ENCODE peak calls at places on chromosomes 2 and 18, in four cellular contexts. X, W, F and P are unnamed samples. For H3K4me1, the result is how much of the 10 kb centered on the place peaks cover.

GRCh38 chr2:128692895-128693519 is 374.3 kb upstream of the HS6ST1 start:
- DNase-seq in X (no peak), W (peak), F (no peak), P (no peak)

GRCh38 chr2:238727585-238728321 is 120.1 kb upstream of the TWIST2 start:
- DNase-seq in X (peak), W (no peak), F (peak), P (peak)

GRCh38 chr2:209977386-209978239 is 24.8 kb upstream of the RPE start:
- DNase-seq in X (no peak), W (no peak), F (no peak), P (no peak)

GRCh38 chr2:173545364-173545734 is 190.7 kb downstream of the CDCA7 start:
- DNase-seq in X (no peak), W (no peak), F (no peak), P (no peak)

GRCh38 chr2:42030196-42030759 is 17.5 kb upstream of the PKDCC start:
- DNase-seq in X (no peak), W (no peak), F (no peak), P (no peak)

GRCh38 chr2:69278366-69278765 is 108.7 kb downstream of the GFPT1 start:
- DNase-seq in X (no peak), W (no peak), F (no peak), P (no peak)

GRCh38 chr18:34661464-34662087 is 48.5 kb upstream of the DTNA start:
- DNase-seq in X (no peak), W (no peak), F (no peak), P (no peak)

GRCh38 chr2:74571058-74571457 is 16.5 kb downstream of the DOK1 start:
- DNase-seq in X (no peak), W (no peak), F (no peak), P (no peak)

DNA sequence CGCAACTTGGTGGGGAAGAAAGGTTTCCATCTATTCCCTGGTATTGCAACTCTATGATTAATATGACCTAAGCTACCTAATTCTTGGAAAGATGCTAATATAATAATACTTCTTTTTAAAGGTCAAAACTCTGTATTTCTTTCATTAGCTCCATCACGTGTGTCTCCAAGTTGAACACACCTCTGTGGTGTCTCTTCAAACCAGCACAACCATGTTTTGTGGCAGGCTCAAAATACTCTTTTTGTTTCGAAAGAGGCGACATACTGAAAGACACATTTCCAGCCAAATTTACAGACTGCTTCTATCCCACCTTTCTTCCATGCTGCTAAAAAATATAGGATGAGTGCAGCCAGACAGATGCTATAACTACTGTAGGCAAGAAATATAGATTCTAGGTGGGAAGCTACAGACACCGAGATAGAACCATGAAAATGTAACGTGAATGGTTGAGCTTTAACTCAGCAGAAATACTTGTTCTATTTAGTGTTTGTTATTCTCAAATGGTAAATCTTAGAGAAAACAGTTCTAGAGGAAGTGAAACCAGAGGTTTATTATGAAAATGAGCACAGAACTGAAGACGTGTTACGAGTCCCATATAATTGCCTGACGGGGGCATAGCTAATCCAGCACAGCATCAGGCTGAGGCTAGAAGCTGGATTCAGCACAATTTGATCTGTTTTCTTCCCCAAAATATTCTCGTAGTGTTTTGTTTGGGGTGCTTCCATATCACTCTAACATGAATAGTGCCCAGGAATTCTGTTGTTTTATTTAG is 991.5 kb upstream of the FANCL start:
- DNase-seq in X (no peak), W (no peak), F (no peak), P (no peak)
- TF ChIP-seq CTCF in X (no peak), W (no peak), F (no peak), P (no peak)

GRCh38 chr2:177545981-177546600 is 153.5 kb downstream of the AGPS start:
- DNase-seq in X (no peak), W (no peak), F (no peak), P (no peak)

GRCh38 chr2:177540293-177540692 is 147.7 kb downstream of the AGPS start:
- DNase-seq in X (no peak), W (no peak), F (no peak), P (no peak)

GRCh38 chr2:177545143-177545542 is 152.6 kb downstream of the AGPS start:
- DNase-seq in X (no peak), W (no peak), F (no peak), P (no peak)

GRCh38 chr2:177547122-177547521 is 154.5 kb downstream of the AGPS start:
- DNase-seq in X (no peak), W (no peak), F (no peak), P (no peak)

GRCh38 chr2:177543007-177543760 is 150.6 kb downstream of the AGPS start:
- DNase-seq in X (no peak), W (no peak), F (peak), P (no peak)
- H3K4me1 ChIP-seq in X (under half), W (under half), F (under half), P (under half)

DNA sequence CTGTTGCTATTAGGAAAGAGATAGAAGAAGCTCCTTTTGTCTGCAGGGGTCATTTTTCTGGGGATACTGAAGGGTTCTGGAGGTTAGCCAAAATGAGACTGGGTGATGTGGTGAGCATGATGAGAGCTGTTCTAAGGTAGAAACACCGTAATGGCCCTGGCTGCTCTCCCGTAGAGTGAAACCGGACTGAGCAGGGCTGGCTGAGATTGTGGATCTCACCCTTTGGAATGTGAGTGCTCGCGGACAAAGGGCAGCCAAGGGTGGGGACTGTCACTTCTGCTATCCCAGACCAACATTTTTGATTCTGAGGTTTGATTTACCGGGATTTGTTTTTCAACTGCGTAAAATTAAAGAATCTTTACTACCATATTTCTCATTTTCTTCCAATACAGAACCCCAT is 36.2 kb downstream of the TNFRSF11A start:
- DNase-seq in X (no peak), W (no peak), F (no peak), P (no peak)
- TF ChIP-seq CTCF in X (no peak), W (no peak), F (no peak), P (no peak)

GRCh38 chr18:48723016-48723415 is 184.2 kb downstream of the CTIF start:
- DNase-seq in X (no peak), W (no peak), F (no peak), P (no peak)
- H3K4me1 ChIP-seq in X (under half), W (under half), F (under half), P (under half)

DNA sequence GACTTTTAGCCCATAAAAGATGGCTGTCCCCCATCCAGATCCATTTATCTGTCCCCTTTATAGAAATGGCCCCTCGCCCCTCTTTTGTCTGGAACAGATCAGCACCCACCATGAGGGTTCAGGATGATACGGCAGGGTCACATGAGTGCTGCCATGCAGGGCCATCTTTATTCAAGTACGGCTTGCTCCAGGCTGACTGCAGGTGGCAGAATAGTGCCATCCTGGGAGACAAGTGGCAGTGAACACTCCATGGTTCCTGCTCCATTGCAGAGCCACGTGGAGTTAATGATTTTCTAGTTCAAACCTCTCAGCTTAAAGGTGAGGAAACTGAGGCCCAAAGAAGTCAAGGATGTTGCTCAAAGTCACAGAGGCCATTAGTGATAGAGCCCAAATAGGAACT is 180.6 kb downstream of the CLIP4 start:
- DNase-seq in X (no peak), W (no peak), F (no peak), P (no peak)
- TF ChIP-seq CTCF in X (no peak), W (no peak), F (no peak), P (no peak)

DNA sequence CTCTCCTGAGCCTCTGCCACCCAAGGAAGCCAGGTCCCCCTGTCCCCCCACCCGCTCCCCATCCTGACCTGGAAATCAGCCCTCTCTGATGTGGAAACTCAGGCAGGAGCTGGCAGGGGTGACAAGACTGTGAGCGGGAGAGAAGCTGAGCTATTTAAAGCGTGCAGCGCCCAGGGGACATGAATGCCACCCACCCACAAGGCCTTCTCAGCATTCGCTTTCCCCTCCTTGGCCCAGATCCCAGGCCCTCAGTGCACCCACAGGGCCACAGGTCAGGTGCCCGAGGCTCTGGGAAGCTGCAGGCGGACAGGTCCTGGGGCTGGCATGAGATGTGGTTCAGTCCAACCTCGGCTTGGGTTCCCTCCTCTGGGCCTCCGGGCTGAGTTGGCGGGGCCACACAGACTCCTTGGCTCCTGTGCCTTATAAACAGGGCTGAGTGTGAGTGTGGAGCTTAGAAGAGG is 168.4 kb downstream of the SMAD7 start:
- DNase-seq in X (peak), W (no peak), F (no peak), P (no peak)
- H3K4me1 ChIP-seq in X (under half), W (under half), F (under half), P (half or more)

GRCh38 chr18:49038423-49038822 is 87.7 kb upstream of the SMAD7 start:
- DNase-seq in X (no peak), W (no peak), F (no peak), P (no peak)

GRCh38 chr18:49046125-49046524 is 95.4 kb upstream of the SMAD7 start:
- DNase-seq in X (no peak), W (no peak), F (no peak), P (peak)

GRCh38 chr18:49045585-49045984 is 94.8 kb upstream of the SMAD7 start:
- DNase-seq in X (no peak), W (no peak), F (no peak), P (peak)

GRCh38 chr18:49044898-49045297 is 94.1 kb upstream of the SMAD7 start:
- DNase-seq in X (no peak), W (no peak), F (no peak), P (peak)

DNA sequence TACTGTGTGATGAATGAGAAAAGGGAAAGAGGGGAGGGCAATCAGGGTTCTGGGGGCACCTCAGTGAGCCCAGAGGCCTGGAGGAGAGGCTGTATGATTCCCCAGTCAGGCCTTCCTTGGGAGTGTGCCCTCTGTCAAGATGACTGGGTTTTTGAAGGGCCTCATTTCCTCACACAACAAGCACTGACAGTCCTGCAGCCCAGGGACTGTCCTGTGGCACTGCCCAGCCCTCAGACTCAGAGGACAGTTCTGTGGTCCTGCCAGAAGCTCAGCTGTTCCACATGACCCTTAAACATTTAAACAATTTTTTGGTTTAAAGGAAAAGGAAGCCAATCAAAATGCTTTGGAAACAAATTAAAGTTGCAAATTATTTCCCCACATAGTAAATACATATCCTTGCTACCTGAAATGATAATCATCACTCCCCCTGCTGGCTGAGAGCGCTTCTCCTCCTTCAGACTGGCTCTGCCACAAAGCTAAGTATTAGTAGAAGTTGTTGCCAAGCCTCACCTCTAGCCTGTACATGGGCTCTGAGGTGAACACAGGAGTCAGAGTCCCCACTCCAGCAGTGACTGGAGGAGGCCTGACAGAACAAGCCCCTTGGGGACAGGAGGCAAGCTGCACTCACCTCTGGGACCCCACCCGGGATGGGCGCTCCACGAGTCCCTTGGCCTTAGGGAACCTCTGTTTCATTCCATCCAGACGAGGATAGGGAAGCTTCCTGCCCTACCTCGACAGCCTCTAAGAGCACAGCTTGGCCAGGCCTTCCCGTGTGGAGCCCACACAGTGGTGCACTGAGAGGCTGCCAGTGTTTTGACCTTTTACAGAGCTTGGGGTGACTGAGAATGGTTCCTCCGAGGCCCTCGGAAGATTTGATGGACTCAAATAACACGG is 91.2 kb upstream of the SMAD7 start:
- DNase-seq in X (peak), W (peak), F (peak), P (no peak)
- TF ChIP-seq CTCF in X (peak), W (peak), F (peak), P (peak)

DNA sequence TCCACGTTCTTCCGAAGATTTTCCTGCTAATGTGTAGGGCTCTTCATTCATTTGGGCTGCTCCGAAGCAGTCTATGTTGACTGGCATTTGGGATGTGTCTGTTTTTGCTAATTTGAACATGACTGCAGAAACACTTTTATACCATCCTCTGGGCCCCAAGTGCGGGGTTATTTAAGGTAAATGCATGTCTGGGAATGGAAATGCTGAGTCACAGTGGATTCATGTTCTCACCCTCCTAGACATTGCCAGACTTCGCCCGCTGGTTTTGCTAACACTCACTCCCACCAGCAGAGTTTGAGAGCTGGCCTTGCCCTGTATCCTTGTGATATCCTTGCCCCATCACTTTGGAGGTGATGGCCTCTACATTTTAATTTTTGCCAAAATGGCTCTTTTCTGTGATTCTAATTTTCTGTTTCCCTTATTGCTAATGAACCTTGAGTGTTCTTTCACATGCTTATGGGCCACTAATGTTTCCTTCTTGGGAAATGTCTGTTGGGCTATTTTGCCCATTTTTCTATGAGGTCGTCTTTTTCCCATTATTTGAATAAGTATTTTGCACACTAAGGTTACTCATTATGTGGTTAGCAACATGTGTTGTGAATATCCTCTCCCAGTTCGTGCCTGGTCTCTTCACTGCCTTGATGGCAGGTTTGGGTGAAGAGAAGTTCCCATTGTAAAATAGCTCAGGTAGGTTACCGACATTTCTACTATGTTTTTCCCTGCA is 204.1 kb downstream of the GLI2 start:
- DNase-seq in X (no peak), W (no peak), F (no peak), P (no peak)
- H3K4me1 ChIP-seq in X (under half), W (under half), F (under half), P (under half)

GRCh38 chr18:64240301-64240700 is 91.4 kb upstream of the LINC00305 start:
- DNase-seq in X (no peak), W (no peak), F (no peak), P (no peak)

GRCh38 chr18:64245461-64245860 is 96.6 kb upstream of the LINC00305 start:
- DNase-seq in X (no peak), W (no peak), F (no peak), P (no peak)

DNA sequence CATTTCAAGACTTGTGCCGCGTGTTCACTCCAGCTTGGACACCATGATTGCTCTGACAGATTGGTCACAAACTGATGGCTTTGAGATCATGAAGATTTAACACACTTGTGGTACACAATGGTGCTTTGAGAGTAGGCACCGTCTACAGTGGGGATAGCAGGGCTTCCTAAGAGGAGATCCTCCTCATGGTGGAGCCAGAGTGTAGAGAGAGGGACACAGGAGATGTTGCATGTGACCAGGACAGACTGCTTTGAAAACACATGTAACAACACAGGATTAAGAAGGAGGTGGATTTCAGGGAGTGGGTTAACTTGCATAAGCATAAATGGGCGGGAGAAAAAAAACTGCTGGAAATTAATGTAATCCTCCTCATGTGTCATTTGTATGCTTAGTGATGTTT is 95.7 kb upstream of the LINC00305 start:
- DNase-seq in X (no peak), W (no peak), F (no peak), P (no peak)
- TF ChIP-seq CTCF in X (no peak), W (no peak), F (no peak), P (peak)